ENCODE peak calls at places on chromosome 21, in six cellular contexts. R, N, G, E, O and F are unnamed samples.

GRCh38 chr21:46098303-46099141 is 610 bp downstream of the COL6A2 start:
- DNase-seq in R (peak), N (no peak), G (no peak), E (no peak), O (peak), F (peak)

GRCh38 chr21:34613679-34614442 is 1.1 kb downstream of the RCAN1 start:
- DNase-seq in R (peak), N (no peak), G (no peak), E (peak), O (peak), F (peak)

GRCh38 chr21:38804030-38804616 is 1.6 kb upstream of the ETS2 start:
- DNase-seq in R (no peak), N (no peak), G (no peak), E (no peak), O (no peak), F (no peak)

GRCh38 chr21:23664193-23664694 is 1943.0 kb downstream of the MRPL39 start:
- DNase-seq in R (no peak), N (no peak), G (peak), E (no peak), O (no peak), F (no peak)

GRCh38 chr21:45010096-45010495 is 64.3 kb upstream of the ADARB1 start:
- DNase-seq in R (peak), N (no peak), G (no peak), E (peak), O (no peak), F (no peak)

GRCh38 chr21:16418211-16418610 is 688.4 kb downstream of the USP25 start:
- DNase-seq in R (peak), N (no peak), G (no peak), E (no peak), O (no peak), F (no peak)

GRCh38 chr21:39051561-39051949 is 131.7 kb downstream of the PSMG1 start:
- DNase-seq in R (peak), N (no peak), G (no peak), E (peak), O (no peak), F (no peak)

GRCh38 chr21:45640001-45640887 is 3.3 kb upstream of the PCBP3 start:
- DNase-seq in R (no peak), N (no peak), G (peak), E (no peak), O (peak), F (no peak)

GRCh38 chr21:44695176-44695575 is 1.8 kb upstream of the KRTAP10-12 start:
- DNase-seq in R (no peak), N (no peak), G (no peak), E (no peak), O (no peak), F (no peak)

GRCh38 chr21:15483138-15483780 is 246.5 kb upstream of the USP25 start:
- DNase-seq in R (peak), N (peak), G (peak), E (peak), O (peak), F (peak)

GRCh38 chr21:45390121-45390751 is 14.7 kb upstream of the COL18A1 start:
- DNase-seq in R (no peak), N (no peak), G (no peak), E (no peak), O (no peak), F (no peak)

GRCh38 chr21:44513389-44514217 is 26.4 kb downstream of the KRTAP10-1 start:
- DNase-seq in R (no peak), N (no peak), G (no peak), E (peak), O (no peak), F (no peak)

GRCh38 chr21:44463716-44464115 is 8.4 kb downstream of the LRRC3 start:
- DNase-seq in R (no peak), N (no peak), G (no peak), E (no peak), O (peak), F (no peak)

GRCh38 chr21:43902441-43902840 is 37.4 kb downstream of the AGPAT3 start:
- DNase-seq in R (no peak), N (no peak), G (no peak), E (peak), O (no peak), F (no peak)

GRCh38 chr21:15742052-15742451 is 12.3 kb downstream of the USP25 start:
- DNase-seq in R (no peak), N (no peak), G (no peak), E (no peak), O (no peak), F (peak)

GRCh38 chr21:43745772-43746517 is 27.0 kb downstream of the PDXK start:
- DNase-seq in R (no peak), N (no peak), G (no peak), E (no peak), O (no peak), F (no peak)

GRCh38 chr21:41992576-41992975 is 17.6 kb downstream of the ZBTB21 start:
- DNase-seq in R (no peak), N (no peak), G (no peak), E (no peak), O (no peak), F (no peak)

GRCh38 chr21:41997657-41998056 is 12.5 kb downstream of the ZBTB21 start:
- DNase-seq in R (no peak), N (no peak), G (no peak), E (no peak), O (no peak), F (no peak)

GRCh38 chr21:41991659-41992058 is 18.5 kb downstream of the ZBTB21 start:
- DNase-seq in R (no peak), N (no peak), G (no peak), E (no peak), O (no peak), F (no peak)

GRCh38 chr21:41995577-41995976 is 14.6 kb downstream of the ZBTB21 start:
- DNase-seq in R (no peak), N (no peak), G (no peak), E (no peak), O (no peak), F (no peak)

GRCh38 chr21:41993744-41994143 is 16.4 kb downstream of the ZBTB21 start:
- DNase-seq in R (peak), N (no peak), G (no peak), E (peak), O (no peak), F (no peak)
- TF ChIP-seq EZH2phosphoT487 in R (no peak), N (no peak), G (no peak), E (no peak), O (no peak), F (no peak)

GRCh38 chr21:25961042-25961441 is 209.5 kb downstream of the APP start:
- DNase-seq in R (no peak), N (no peak), G (peak), E (no peak), O (no peak), F (peak)
- H3K4me2 ChIP-seq in R (no peak), N (no peak), G (peak), E (no peak), O (no peak), F (peak)

DNA sequence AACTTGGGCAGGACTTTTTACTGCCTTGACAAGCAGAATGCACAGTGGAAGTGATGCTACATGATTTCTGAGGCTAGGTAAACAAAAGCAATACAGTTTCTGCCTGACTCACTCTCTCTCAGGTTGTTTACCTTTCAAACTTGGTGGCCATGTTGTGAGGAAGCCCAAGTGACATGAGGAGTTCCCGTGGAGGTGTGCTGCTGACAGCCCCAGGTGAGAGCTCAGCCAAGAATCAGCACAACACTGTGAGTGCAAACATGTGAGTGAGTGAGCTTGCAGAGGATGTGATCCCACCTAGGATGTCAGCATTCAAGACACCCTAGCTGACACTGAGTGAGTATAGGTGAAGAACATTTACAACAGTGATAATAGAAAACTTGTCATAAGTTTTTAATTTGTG is 71.1 kb upstream of the IFNAR2 start:
- DNase-seq in R (no peak), N (no peak), G (no peak), E (peak), O (no peak), F (no peak)
- H3K9ac ChIP-seq in R (no peak), N (no peak), G (no peak), E (no peak), O (no peak), F (no peak)

GRCh38 chr21:42084079-42084478 is 13.0 kb downstream of the UMODL1 start:
- DNase-seq in R (no peak), N (no peak), G (no peak), E (no peak), O (no peak), F (no peak)

GRCh38 chr21:42085246-42086077 is 14.3 kb downstream of the UMODL1 start:
- DNase-seq in R (no peak), N (no peak), G (no peak), E (no peak), O (no peak), F (no peak)

GRCh38 chr21:42081931-42082381 is 10.8 kb downstream of the UMODL1 start:
- DNase-seq in R (no peak), N (no peak), G (no peak), E (no peak), O (no peak), F (no peak)

GRCh38 chr21:42082501-42083360 is 11.6 kb downstream of the UMODL1 start:
- DNase-seq in R (no peak), N (no peak), G (no peak), E (no peak), O (no peak), F (no peak)

DNA sequence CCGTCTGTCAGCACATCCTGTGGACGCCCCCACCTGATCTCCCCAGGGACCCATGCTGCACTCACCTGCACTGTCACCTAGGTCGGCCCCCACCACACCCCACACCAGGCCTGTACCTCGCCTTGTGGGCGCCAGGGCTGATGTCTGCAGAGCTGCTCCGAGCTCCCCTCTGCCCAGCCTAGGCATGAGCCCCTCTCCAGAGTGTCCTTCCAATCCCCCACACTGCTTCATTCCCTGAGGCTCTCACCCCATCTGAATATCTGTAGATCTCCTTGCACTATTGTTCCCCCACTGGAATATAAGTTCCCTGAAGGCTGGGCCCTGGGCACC is 12.2 kb downstream of the UMODL1 start:
- DNase-seq in R (no peak), N (no peak), G (no peak), E (no peak), O (no peak), F (no peak)
- TF ChIP-seq EZH2phosphoT487 in R (no peak), N (no peak), G (no peak), E (no peak), O (no peak), F (no peak)

DNA sequence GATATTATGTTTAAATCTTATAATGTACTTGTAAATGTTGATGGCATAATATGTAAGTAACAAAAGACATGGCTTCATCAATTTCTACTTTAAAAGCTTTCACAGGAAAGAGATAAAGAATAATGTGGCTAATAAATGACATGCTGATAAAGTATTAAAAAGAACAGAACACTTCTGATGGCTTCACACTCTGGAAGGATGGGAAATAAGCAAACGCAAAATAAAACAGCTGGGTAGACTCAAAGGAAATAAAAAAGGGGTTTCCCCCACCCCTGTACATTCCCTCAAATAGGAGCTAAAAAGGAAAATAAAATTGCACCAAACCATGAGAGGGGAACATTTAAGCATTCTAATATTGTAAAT is 27.1 kb upstream of the DYRK1A start:
- DNase-seq in R (peak), N (no peak), G (no peak), E (no peak), O (peak), F (no peak)
- H3K4me2 ChIP-seq in R (peak), N (peak), G (no peak), E (peak), O (peak), F (no peak)

GRCh38 chr21:31905444-31906400 is 32.9 kb downstream of the HUNK start:
- DNase-seq in R (no peak), N (no peak), G (no peak), E (no peak), O (peak), F (no peak)
- H3K9ac ChIP-seq in R (no peak), N (no peak), G (no peak), E (no peak), O (no peak), F (no peak)

GRCh38 chr21:17536381-17536780 is 23.5 kb downstream of the CXADR start:
- DNase-seq in R (no peak), N (no peak), G (no peak), E (no peak), O (no peak), F (no peak)

GRCh38 chr21:17539743-17540341 is 27.0 kb downstream of the CXADR start:
- DNase-seq in R (no peak), N (no peak), G (no peak), E (no peak), O (no peak), F (no peak)

GRCh38 chr21:17539323-17539722 is 26.5 kb downstream of the CXADR start:
- DNase-seq in R (no peak), N (no peak), G (no peak), E (no peak), O (no peak), F (no peak)

GRCh38 chr21:17538576-17538975 is 25.7 kb downstream of the CXADR start:
- DNase-seq in R (no peak), N (no peak), G (no peak), E (no peak), O (no peak), F (no peak)

DNA sequence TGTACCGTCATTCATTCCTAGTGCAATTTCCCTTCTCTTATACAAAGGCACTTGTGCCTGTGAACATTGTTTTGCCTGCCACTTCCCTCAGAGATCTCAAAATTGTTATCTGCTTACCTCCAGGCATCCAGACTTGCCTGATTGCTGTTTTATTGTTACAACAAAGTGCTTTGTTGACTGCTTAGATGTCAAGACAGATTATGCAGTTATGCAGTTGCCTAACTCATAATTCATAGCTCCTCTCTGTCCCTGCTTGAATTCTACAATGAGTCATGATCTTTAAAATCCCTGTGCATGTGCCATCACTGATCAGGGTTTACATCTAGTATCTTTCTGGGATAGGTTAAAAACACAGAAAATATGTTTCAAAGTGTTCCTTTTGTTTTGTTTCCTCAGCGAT is 24.5 kb downstream of the CXADR start:
- DNase-seq in R (no peak), N (no peak), G (no peak), E (peak), O (peak), F (no peak)
- TF ChIP-seq EZH2phosphoT487 in R (no peak), N (no peak), G (no peak), E (no peak), O (no peak), F (no peak)

DNA sequence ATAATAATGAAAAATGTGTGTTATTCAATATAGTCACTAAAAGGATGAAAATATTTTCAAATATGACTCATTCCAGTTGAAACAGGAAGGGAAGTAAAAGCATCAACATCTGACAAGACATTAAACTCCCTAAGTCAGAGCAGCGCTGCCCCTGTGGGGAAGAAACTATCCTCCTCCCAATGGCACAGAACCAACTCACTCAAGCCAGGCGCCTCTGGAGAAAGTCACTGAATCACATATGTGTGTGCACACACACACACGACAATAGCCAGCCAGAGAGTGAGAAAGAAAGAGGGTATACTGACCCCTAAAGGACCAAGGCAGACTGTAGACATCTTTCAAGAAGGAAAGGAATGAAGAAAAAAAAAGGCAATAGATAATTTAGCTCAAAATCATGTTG is 126.9 kb downstream of the SETD4 start:
- DNase-seq in R (peak), N (peak), G (no peak), E (peak), O (no peak), F (peak)
- H3K4me2 ChIP-seq in R (peak), N (peak), G (no peak), E (peak), O (peak), F (no peak)

GRCh38 chr21:26966360-26966977 is 419 bp downstream of the ADAMTS5 start:
- DNase-seq in R (peak), N (no peak), G (no peak), E (no peak), O (no peak), F (no peak)

GRCh38 chr21:26964379-26964778 is 2.5 kb downstream of the ADAMTS5 start:
- DNase-seq in R (peak), N (no peak), G (no peak), E (no peak), O (no peak), F (peak)

GRCh38 chr21:26965091-26965566 is 1.8 kb downstream of the ADAMTS5 start:
- DNase-seq in R (peak), N (no peak), G (no peak), E (no peak), O (no peak), F (no peak)

GRCh38 chr21:26966978-26967913 is at the start of gene ADAMTS5:
- DNase-seq in R (peak), N (no peak), G (no peak), E (peak), O (peak), F (peak)

GRCh38 chr21:26965567-26966359 is 1.1 kb downstream of the ADAMTS5 start:
- DNase-seq in R (peak), N (no peak), G (no peak), E (no peak), O (peak), F (peak)
- H3K9ac ChIP-seq in R (peak), N (no peak), G (no peak), E (no peak), O (peak), F (no peak)

DNA sequence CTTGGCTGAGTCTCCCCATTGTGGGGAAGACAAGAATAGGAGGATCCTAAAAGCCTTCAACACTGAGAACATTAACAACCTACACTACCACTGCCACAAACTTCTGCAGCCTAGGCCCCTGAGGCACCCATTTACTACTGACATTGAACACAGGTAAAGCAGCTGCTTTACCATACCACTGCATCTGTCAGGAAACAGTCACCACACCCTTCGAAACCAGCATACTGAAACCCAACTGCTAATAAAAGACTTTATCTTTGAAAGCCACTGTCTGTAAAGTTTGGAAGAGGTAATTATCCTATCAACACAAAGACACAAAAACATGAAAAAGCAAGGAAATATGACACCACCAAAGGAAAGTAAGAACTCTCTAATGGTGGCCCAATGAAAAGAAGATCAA is 7.4 kb downstream of the IFNAR1 start:
- DNase-seq in R (no peak), N (no peak), G (peak), E (no peak), O (no peak), F (no peak)
- TF ChIP-seq EZH2phosphoT487 in R (no peak), N (no peak), G (no peak), E (no peak), O (no peak), F (no peak)